ENCODE peak calls at places on chromosomes 3 and 15, in five cellular contexts. E is IMR-90, C is tibial nerve, V is HCT116, T is Peyer's patch. L is an unnamed sample.

GRCh38 chr3:36520241-36521006 is 140.1 kb downstream of the STAC start:
- DNase-seq in E (no peak), C (no peak), T (no peak), V (no peak), L (no peak)

GRCh38 chr3:9028134-9028533 is 64.9 kb upstream of the RAD18 start:
- DNase-seq in C (peak), E (peak), T (peak), V (no peak), L (peak)

GRCh38 chr3:25033407-25034029 is 394.5 kb upstream of the RARB start:
- DNase-seq in E (peak), C (peak), V (peak), T (no peak), L (peak)

GRCh38 chr3:188348445-188349244 is 194.7 kb downstream of the LPP start:
- DNase-seq in C (peak), E (peak), T (peak), V (peak), L (peak)

GRCh38 chr15:80825361-80826030 is 46.3 kb downstream of the CEMIP start:
- DNase-seq in T (no peak), C (no peak), V (no peak), E (no peak), L (no peak)

GRCh38 chr3:171445805-171446204 is 14.4 kb downstream of the TNIK start:
- DNase-seq in C (no peak), V (no peak), E (no peak), T (no peak), L (no peak)

GRCh38 chr15:59703979-59704796 is 15.1 kb upstream of the BNIP2 start:
- DNase-seq in E (no peak), C (no peak), T (no peak), V (no peak), L (no peak)

GRCh38 chr3:44125241-44125640 is 116.4 kb upstream of the TOPAZ1 start:
- DNase-seq in E (no peak), T (no peak), C (no peak), V (no peak), L (no peak)

GRCh38 chr3:58661836-58662235 is 4.7 kb downstream of the FAM3D start:
- DNase-seq in C (no peak), E (no peak), T (peak), V (no peak), L (no peak)

GRCh38 chr3:100401674-100402036 is 316 bp downstream of the LNP1 start:
- DNase-seq in T (peak), C (no peak), V (no peak), E (peak), L (no peak)

GRCh38 chr15:83208357-83208661 is 686 bp upstream of the HDGFL3 start:
- DNase-seq in E (no peak), V (no peak), T (no peak), C (no peak), L (no peak)

GRCh38 chr15:69609176-69609575 is 156.6 kb downstream of the RPLP1 start:
- DNase-seq in C (no peak), E (peak), V (no peak), T (peak), L (no peak)

DNA sequence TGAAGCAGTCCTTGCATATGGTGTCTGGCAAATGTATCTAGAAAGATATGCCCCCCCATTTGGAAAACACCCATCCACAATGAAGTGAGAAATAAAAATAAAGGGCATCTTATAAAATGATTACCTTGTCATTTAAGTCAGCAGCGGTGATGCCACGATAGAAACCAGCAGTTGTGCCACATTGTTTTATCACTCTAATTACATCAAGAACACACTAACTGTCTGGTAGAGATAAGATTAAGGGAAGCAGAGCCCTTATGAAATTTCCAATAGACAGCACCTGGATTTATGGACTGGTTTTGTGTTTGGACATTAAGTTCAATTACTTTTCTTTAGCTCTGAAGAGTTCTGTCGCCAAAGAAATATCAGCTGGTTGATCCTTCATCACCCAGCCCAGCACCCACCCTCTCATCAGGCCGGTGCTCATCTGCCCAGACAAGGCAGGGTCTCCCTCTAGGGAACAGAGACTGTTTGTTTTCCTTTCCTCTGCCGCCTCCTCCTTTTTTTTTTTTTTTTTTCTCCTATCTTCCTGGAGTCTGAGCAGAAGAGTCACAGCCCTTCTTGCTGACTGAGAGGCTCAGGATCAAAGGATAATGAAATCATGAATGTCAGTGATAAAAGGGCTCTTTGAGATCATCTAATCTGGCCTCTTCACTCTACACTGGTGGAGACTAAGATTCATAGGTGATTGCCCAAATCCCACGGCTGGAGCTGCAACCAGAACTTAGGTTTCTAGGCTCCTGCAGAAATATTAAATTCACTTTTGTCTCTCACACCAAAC is 464.1 kb downstream of the NTRK3 start:
- DNase-seq in C (no peak), V (no peak), E (peak), T (no peak), L (no peak)
- TF ChIP-seq POLR2A in C (no peak), V (no peak), E (no peak), T (no peak), L (no peak)

DNA sequence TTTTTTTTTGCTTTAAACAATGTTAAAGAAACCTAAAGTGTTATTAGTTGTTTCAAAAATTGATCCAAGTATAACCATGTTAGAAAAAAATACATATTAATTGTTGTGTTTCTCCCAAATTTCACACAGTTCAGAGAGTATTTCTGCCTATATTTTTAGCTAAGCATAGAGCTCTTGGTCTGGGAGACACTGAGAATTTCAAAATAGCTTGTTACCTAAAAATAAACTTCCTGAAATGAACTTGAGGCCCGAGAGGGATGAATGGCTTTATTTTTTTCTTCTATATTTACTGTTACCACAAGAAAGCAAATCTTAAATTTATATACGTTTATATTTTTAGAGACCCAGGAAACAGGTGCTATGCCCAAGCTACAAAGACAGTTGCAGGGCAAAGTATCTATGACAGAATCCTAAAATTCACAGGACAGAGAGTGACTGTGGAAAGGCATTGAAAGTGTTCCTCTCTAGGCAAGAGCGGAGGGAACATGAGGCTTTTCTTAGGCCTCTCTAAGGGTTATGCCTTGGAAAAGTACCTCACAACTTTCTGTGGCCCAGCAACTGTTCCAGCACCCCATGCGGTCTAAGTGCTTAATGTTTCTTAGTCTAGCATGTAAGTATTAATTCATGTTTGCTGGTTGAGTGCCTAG is 36.4 kb downstream of the TGFBR2 start:
- DNase-seq in E (no peak), T (no peak), V (no peak), C (no peak), L (no peak)
- H3K4me3 ChIP-seq in E (no peak), T (no peak), V (no peak), C (no peak), L (no peak)

GRCh38 chr15:40259021-40259420 is 20.2 kb downstream of the PAK6 start:
- DNase-seq in V (no peak), E (no peak), T (no peak), C (no peak), L (no peak)

GRCh38 chr15:40255033-40255432 is 16.2 kb downstream of the PAK6 start:
- DNase-seq in T (no peak), C (no peak), E (no peak), V (no peak), L (no peak)

GRCh38 chr15:40256642-40257235 is 17.9 kb downstream of the PAK6 start:
- DNase-seq in T (no peak), E (peak), C (no peak), V (no peak), L (no peak)

GRCh38 chr15:40257656-40258450 is 19.0 kb downstream of the PAK6 start:
- DNase-seq in V (no peak), T (no peak), E (peak), C (no peak), L (no peak)

GRCh38 chr15:40258544-40258943 is 19.7 kb downstream of the PAK6 start:
- DNase-seq in C (no peak), V (no peak), T (no peak), E (no peak), L (no peak)
- TF ChIP-seq POLR2A in C (no peak), V (no peak), T (no peak), E (no peak), L (no peak)

GRCh38 chr3:141093971-141094401 is 42.8 kb downstream of the SPSB4 start:
- DNase-seq in T (no peak), V (no peak), C (no peak), E (no peak), L (peak)

GRCh38 chr3:141092663-141093062 is 41.5 kb downstream of the SPSB4 start:
- DNase-seq in T (no peak), V (no peak), C (no peak), E (no peak), L (no peak)

GRCh38 chr3:141094851-141095545 is 43.9 kb downstream of the SPSB4 start:
- DNase-seq in V (no peak), E (peak), C (peak), T (peak), L (no peak)

GRCh38 chr3:141091416-141091815 is 40.3 kb downstream of the SPSB4 start:
- DNase-seq in E (no peak), T (no peak), V (no peak), C (no peak), L (no peak)

DNA sequence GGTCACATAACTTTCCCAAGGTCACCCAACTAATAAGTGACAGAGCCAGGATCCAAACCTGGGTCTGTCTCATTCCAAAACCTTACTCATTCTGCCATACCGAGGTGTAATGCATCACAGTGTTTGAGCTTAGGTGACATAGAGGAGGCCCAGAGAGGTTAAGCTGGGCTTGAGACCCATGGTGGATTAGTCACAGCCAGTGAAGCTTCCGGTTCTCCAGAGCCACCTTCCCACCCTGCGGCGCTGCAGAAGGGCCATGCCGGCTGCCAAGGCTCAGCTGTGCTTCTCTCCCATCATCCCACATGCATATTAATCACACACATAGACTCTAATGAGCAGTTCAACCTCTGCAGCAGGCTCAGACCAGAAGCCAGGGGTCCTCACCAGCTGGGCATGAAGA is 42.2 kb downstream of the SPSB4 start:
- DNase-seq in V (no peak), E (no peak), T (no peak), C (no peak), L (no peak)
- H3K4me3 ChIP-seq in V (no peak), E (no peak), T (no peak), C (no peak), L (no peak)

DNA sequence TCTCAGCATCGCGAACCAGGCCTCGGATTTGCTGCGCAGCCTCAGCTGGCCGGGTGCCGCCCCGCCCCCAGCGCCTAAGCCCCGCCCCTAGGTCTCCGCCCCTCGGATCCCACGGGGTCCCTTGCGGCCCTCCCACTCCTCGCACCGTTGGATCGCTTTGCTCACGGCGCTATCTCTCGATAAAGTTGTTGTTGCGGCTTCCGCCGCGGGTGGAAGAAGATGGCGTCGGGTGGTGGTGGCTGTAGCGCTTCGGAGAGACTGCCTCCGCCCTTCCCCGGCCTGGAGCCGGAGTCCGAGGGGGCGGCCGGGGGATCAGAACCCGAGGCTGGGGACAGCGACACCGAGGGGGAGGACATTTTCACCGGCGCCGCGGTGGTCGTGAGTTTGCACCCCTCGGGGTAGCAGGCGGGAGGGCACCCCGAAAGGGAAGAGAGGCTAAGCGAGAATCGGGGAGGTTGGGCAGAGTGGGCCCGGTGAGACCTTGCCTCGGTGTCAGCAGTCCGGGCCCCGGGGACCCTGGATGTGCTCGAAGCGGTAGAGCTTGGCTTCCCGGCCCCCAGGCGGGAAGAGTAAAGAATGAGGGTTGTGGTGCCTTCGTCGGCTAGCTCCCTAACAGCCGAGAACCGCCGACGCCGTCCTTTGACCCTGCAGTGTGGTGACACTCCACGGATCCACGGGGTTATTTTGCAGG is at the start of gene SNX1:
- DNase-seq in E (peak), C (peak), T (peak), V (peak), L (peak)
- TF ChIP-seq POLR2A in E (peak), C (peak), T (peak), V (peak), L (no peak)

DNA sequence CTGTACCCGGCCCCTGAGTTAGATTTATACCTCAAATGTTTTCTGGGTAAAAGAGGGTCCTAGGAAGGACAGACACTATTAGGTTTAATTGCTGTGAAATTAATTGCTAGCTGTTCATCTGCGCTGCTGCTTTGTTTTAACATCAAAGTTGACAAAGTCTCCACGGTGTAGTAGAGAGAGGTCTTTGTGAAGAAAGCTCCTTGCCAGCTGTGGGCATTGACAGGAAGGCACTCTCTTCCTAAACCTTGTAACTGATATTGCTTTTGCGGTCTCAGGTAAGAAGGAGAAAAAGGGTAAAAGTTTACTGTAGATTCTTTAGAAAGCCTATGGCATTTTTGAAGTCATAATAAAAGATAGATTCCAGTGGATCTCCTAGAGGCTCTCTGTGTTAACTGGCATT is 68.1 kb downstream of the PTPRG start:
- DNase-seq in E (no peak), V (no peak), T (no peak), C (no peak), L (no peak)
- H3K4me3 ChIP-seq in E (no peak), V (no peak), T (no peak), C (no peak), L (no peak)

DNA sequence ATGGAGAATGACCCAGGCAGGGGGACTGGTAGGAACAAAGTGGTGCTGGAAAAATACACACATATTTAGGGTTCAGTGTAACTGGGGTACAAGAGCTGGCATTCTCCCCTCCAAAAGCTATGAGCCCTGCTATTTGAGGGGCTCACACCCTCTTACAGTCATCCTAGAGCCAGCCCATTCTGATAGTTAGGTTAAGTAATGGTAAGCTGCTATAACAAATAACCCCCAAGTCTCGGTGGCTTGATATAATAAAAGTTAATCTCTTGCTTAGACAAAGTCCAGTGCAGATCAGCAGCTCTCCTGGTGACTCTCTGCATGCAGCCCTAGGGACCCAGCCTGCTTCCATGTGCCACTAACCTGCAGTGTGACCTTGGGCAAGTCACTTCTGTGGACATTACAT is 234.9 kb upstream of the HES1 start:
- DNase-seq in T (no peak), V (no peak), E (no peak), C (no peak), L (no peak)
- TF ChIP-seq POLR2A in T (no peak), V (no peak), E (no peak), C (no peak), L (no peak)